ENCODE peak calls at places on chromosomes 13 and 19, in five cellular contexts. One of them, this sample, is unnamed.

GRCh38 chr19:30254214-30254613 is 118.0 kb upstream of the ZNF536 start:
- DNase-seq in T follicular helper cell: no peak
- DNase-seq in stimulated activated CD8-positive, alpha-beta memory T cell treated with anti-CD3 and anti-CD28 coated beads, Interleukin-15, amount 100 ng/mL, for 24 hours: no peak
- DNase-seq in adrenal gland: no peak
- DNase-seq in activated CD8-positive, alpha-beta memory T cell treated with anti-CD3 and anti-CD28 coated beads, Interleukin-2, amount 50 U/mL, for 48 hours: no peak
- DNase-seq in this sample: no peak

GRCh38 chr19:1042689-1043511 is 3.0 kb downstream of the ABCA7 start:
- DNase-seq in T follicular helper cell: no peak
- DNase-seq in stimulated activated CD8-positive, alpha-beta memory T cell treated with anti-CD3 and anti-CD28 coated beads, Interleukin-15, amount 100 ng/mL, for 24 hours: no peak
- DNase-seq in adrenal gland: no peak
- DNase-seq in activated CD8-positive, alpha-beta memory T cell treated with anti-CD3 and anti-CD28 coated beads, Interleukin-2, amount 50 U/mL, for 48 hours: no peak
- DNase-seq in this sample: no peak

GRCh38 chr19:47865166-47865565 is 6.1 kb downstream of the TPRX2 start:
- DNase-seq in T follicular helper cell: no peak
- DNase-seq in stimulated activated CD8-positive, alpha-beta memory T cell treated with anti-CD3 and anti-CD28 coated beads, Interleukin-15, amount 100 ng/mL, for 24 hours: no peak
- DNase-seq in adrenal gland: no peak
- DNase-seq in activated CD8-positive, alpha-beta memory T cell treated with anti-CD3 and anti-CD28 coated beads, Interleukin-2, amount 50 U/mL, for 48 hours: no peak
- DNase-seq in this sample: no peak

GRCh38 chr19:3670258-3670795 is 29.9 kb downstream of the PIP5K1C start:
- DNase-seq in T follicular helper cell: no peak
- DNase-seq in stimulated activated CD8-positive, alpha-beta memory T cell treated with anti-CD3 and anti-CD28 coated beads, Interleukin-15, amount 100 ng/mL, for 24 hours: no peak
- DNase-seq in adrenal gland: peak
- DNase-seq in activated CD8-positive, alpha-beta memory T cell treated with anti-CD3 and anti-CD28 coated beads, Interleukin-2, amount 50 U/mL, for 48 hours: no peak
- DNase-seq in this sample: no peak

GRCh38 chr19:1591421-1592022 is 1.1 kb downstream of the MBD3 start:
- DNase-seq in T follicular helper cell: no peak
- DNase-seq in stimulated activated CD8-positive, alpha-beta memory T cell treated with anti-CD3 and anti-CD28 coated beads, Interleukin-15, amount 100 ng/mL, for 24 hours: no peak
- DNase-seq in adrenal gland: peak
- DNase-seq in activated CD8-positive, alpha-beta memory T cell treated with anti-CD3 and anti-CD28 coated beads, Interleukin-2, amount 50 U/mL, for 48 hours: peak
- DNase-seq in this sample: no peak

GRCh38 chr19:35513975-35514809 is 743 bp upstream of the DMKN start:
- DNase-seq in T follicular helper cell: no peak
- DNase-seq in stimulated activated CD8-positive, alpha-beta memory T cell treated with anti-CD3 and anti-CD28 coated beads, Interleukin-15, amount 100 ng/mL, for 24 hours: no peak
- DNase-seq in adrenal gland: no peak
- DNase-seq in activated CD8-positive, alpha-beta memory T cell treated with anti-CD3 and anti-CD28 coated beads, Interleukin-2, amount 50 U/mL, for 48 hours: no peak
- DNase-seq in this sample: peak

GRCh38 chr13:23778879-23779278 is 110.3 kb downstream of the MIPEP start:
- DNase-seq in T follicular helper cell: no peak
- DNase-seq in stimulated activated CD8-positive, alpha-beta memory T cell treated with anti-CD3 and anti-CD28 coated beads, Interleukin-15, amount 100 ng/mL, for 24 hours: no peak
- DNase-seq in adrenal gland: no peak
- DNase-seq in activated CD8-positive, alpha-beta memory T cell treated with anti-CD3 and anti-CD28 coated beads, Interleukin-2, amount 50 U/mL, for 48 hours: no peak
- DNase-seq in this sample: no peak

GRCh38 chr13:109410868-109411267 is 375.5 kb downstream of the IRS2 start:
- DNase-seq in T follicular helper cell: no peak
- DNase-seq in stimulated activated CD8-positive, alpha-beta memory T cell treated with anti-CD3 and anti-CD28 coated beads, Interleukin-15, amount 100 ng/mL, for 24 hours: no peak
- DNase-seq in adrenal gland: no peak
- DNase-seq in activated CD8-positive, alpha-beta memory T cell treated with anti-CD3 and anti-CD28 coated beads, Interleukin-2, amount 50 U/mL, for 48 hours: no peak
- DNase-seq in this sample: no peak

GRCh38 chr19:14248578-14249011 is 42.6 kb upstream of the ADGRL1 start:
- DNase-seq in T follicular helper cell: no peak
- DNase-seq in stimulated activated CD8-positive, alpha-beta memory T cell treated with anti-CD3 and anti-CD28 coated beads, Interleukin-15, amount 100 ng/mL, for 24 hours: peak
- DNase-seq in adrenal gland: no peak
- DNase-seq in activated CD8-positive, alpha-beta memory T cell treated with anti-CD3 and anti-CD28 coated beads, Interleukin-2, amount 50 U/mL, for 48 hours: peak
- DNase-seq in this sample: peak

GRCh38 chr19:6060600-6061391 is 49.5 kb downstream of the RFX2 start:
- DNase-seq in T follicular helper cell: peak
- DNase-seq in stimulated activated CD8-positive, alpha-beta memory T cell treated with anti-CD3 and anti-CD28 coated beads, Interleukin-15, amount 100 ng/mL, for 24 hours: no peak
- DNase-seq in adrenal gland: peak
- DNase-seq in activated CD8-positive, alpha-beta memory T cell treated with anti-CD3 and anti-CD28 coated beads, Interleukin-2, amount 50 U/mL, for 48 hours: peak
- DNase-seq in this sample: no peak

GRCh38 chr13:84137292-84137691 is 255.0 kb upstream of the SLITRK1 start:
- DNase-seq in T follicular helper cell: peak
- DNase-seq in stimulated activated CD8-positive, alpha-beta memory T cell treated with anti-CD3 and anti-CD28 coated beads, Interleukin-15, amount 100 ng/mL, for 24 hours: no peak
- DNase-seq in adrenal gland: no peak
- DNase-seq in activated CD8-positive, alpha-beta memory T cell treated with anti-CD3 and anti-CD28 coated beads, Interleukin-2, amount 50 U/mL, for 48 hours: no peak
- DNase-seq in this sample: no peak

GRCh38 chr19:13016245-13016627 is 21.0 kb downstream of the NFIX start:
- DNase-seq in T follicular helper cell: no peak
- DNase-seq in stimulated activated CD8-positive, alpha-beta memory T cell treated with anti-CD3 and anti-CD28 coated beads, Interleukin-15, amount 100 ng/mL, for 24 hours: no peak
- DNase-seq in adrenal gland: no peak
- DNase-seq in activated CD8-positive, alpha-beta memory T cell treated with anti-CD3 and anti-CD28 coated beads, Interleukin-2, amount 50 U/mL, for 48 hours: no peak
- DNase-seq in this sample: no peak

This sample was measured in H1.